ENCODE peak calls at places on chromosomes 16 and 17, in seven cellular contexts. One of them, this sample, is unnamed.

GRCh38 chr17:31857920-31858646 is 961 bp downstream of the COPRS start:
- DNase-seq in neural crest cell: no peak
- DNase-seq in GM10248: no peak
- DNase-seq in prostate gland: no peak
- DNase-seq in Calu3: no peak
- DNase-seq in HFFc6: no peak
- DNase-seq in OCI-LY7: no peak
- DNase-seq in this sample: no peak

GRCh38 chr17:30332057-30332542 is 1.8 kb downstream of the TMIGD1 start:
- DNase-seq in Calu3: no peak
- DNase-seq in OCI-LY7: peak; percentile 14
- DNase-seq in neural crest cell: no peak
- DNase-seq in GM10248: peak; percentile 24
- DNase-seq in prostate gland: no peak
- DNase-seq in HFFc6: peak; percentile 79
- DNase-seq in this sample: peak; percentile 61

GRCh38 chr17:78252111-78252634 is 20.7 kb downstream of the TMEM235 start:
- DNase-seq in OCI-LY7: peak; percentile 94
- DNase-seq in HFFc6: no peak
- DNase-seq in neural crest cell: no peak
- DNase-seq in GM10248: peak; percentile 59
- DNase-seq in Calu3: no peak
- DNase-seq in prostate gland: no peak
- DNase-seq in this sample: no peak

GRCh38 chr17:1123397-1124237 is 56.2 kb downstream of the ABR start:
- DNase-seq in GM10248: no peak
- DNase-seq in prostate gland: no peak
- DNase-seq in HFFc6: no peak
- DNase-seq in neural crest cell: no peak
- DNase-seq in OCI-LY7: peak; percentile 49
- DNase-seq in Calu3: no peak
- DNase-seq in this sample: no peak

GRCh38 chr17:68302066-68302564 is 10.8 kb downstream of the ARSG start:
- DNase-seq in neural crest cell: no peak
- DNase-seq in HFFc6: no peak
- DNase-seq in Calu3: no peak
- DNase-seq in OCI-LY7: no peak
- DNase-seq in GM10248: no peak
- DNase-seq in prostate gland: no peak
- DNase-seq in this sample: no peak

GRCh38 chr17:30113213-30113612 is 3.4 kb upstream of the NSRP1 start:
- DNase-seq in prostate gland: peak; percentile 19
- DNase-seq in HFFc6: peak; percentile 64
- DNase-seq in OCI-LY7: no peak
- DNase-seq in Calu3: peak; percentile 6
- DNase-seq in GM10248: no peak
- DNase-seq in neural crest cell: no peak
- DNase-seq in this sample: peak; percentile 50

GRCh38 chr17:63304704-63305261 is 141.3 kb downstream of the CYB561 start:
- DNase-seq in prostate gland: no peak
- DNase-seq in HFFc6: no peak
- DNase-seq in Calu3: no peak
- DNase-seq in neural crest cell: no peak
- DNase-seq in GM10248: no peak
- DNase-seq in OCI-LY7: no peak
- DNase-seq in this sample: no peak

GRCh38 chr17:20043034-20043433 is 33.9 kb downstream of the SPECC1 start:
- DNase-seq in GM10248: no peak
- DNase-seq in HFFc6: no peak
- DNase-seq in Calu3: no peak
- DNase-seq in prostate gland: no peak
- DNase-seq in OCI-LY7: no peak
- DNase-seq in neural crest cell: no peak
- DNase-seq in this sample: no peak

GRCh38 chr17:66524848-66525247 is 222.4 kb downstream of the PRKCA start:
- DNase-seq in neural crest cell: no peak
- DNase-seq in prostate gland: no peak
- DNase-seq in GM10248: no peak
- DNase-seq in HFFc6: no peak
- DNase-seq in Calu3: no peak
- DNase-seq in OCI-LY7: no peak
- DNase-seq in this sample: no peak

GRCh38 chr17:61412860-61413653 is 13.4 kb downstream of the TBX2 start:
- DNase-seq in prostate gland: no peak
- DNase-seq in OCI-LY7: no peak
- DNase-seq in GM10248: no peak
- DNase-seq in neural crest cell: no peak
- DNase-seq in HFFc6: no peak
- DNase-seq in Calu3: no peak
- DNase-seq in this sample: no peak

GRCh38 chr16:4767872-4768548 is 1.0 kb upstream of the ZNF500 start:
- DNase-seq in HFFc6: no peak
- DNase-seq in prostate gland: no peak
- DNase-seq in neural crest cell: no peak
- DNase-seq in GM10248: no peak
- DNase-seq in OCI-LY7: peak; percentile 41
- DNase-seq in Calu3: peak; percentile 52
- DNase-seq in this sample: peak; percentile 54

GRCh38 chr16:19113577-19114358 is at the start of gene ITPRIPL2:
- DNase-seq in neural crest cell: peak; percentile 58
- DNase-seq in Calu3: peak; percentile 86
- DNase-seq in OCI-LY7: no peak
- DNase-seq in HFFc6: peak; percentile 82
- DNase-seq in prostate gland: peak; percentile 85
- DNase-seq in GM10248: peak; percentile 66
- DNase-seq in this sample: peak; percentile 96

GRCh38 chr17:50447870-50448573 is 20.7 kb downstream of the CHAD start:
- DNase-seq in neural crest cell: no peak
- DNase-seq in OCI-LY7: no peak
- DNase-seq in Calu3: no peak
- DNase-seq in prostate gland: no peak
- DNase-seq in HFFc6: no peak
- DNase-seq in GM10248: no peak
- DNase-seq in this sample: no peak

GRCh38 chr16:54050281-54051210 is 236.0 kb downstream of the IRX3 start:
- DNase-seq in GM10248: no peak
- DNase-seq in neural crest cell: no peak
- DNase-seq in Calu3: no peak
- DNase-seq in prostate gland: no peak
- DNase-seq in HFFc6: no peak
- DNase-seq in OCI-LY7: no peak
- DNase-seq in this sample: peak; percentile 83

GRCh38 chr16:26365555-26365954 is 673.8 kb downstream of the HS3ST4 start:
- DNase-seq in prostate gland: no peak
- DNase-seq in neural crest cell: no peak
- DNase-seq in OCI-LY7: no peak
- DNase-seq in HFFc6: no peak
- DNase-seq in Calu3: no peak
- DNase-seq in GM10248: no peak
- DNase-seq in this sample: no peak

GRCh38 chr17:19244796-19245195 is 7.6 kb downstream of the EPN2 start:
- DNase-seq in prostate gland: no peak
- DNase-seq in Calu3: no peak
- DNase-seq in GM10248: no peak
- DNase-seq in OCI-LY7: peak; percentile 84
- DNase-seq in neural crest cell: no peak
- DNase-seq in HFFc6: no peak
- DNase-seq in this sample: no peak

DNA sequence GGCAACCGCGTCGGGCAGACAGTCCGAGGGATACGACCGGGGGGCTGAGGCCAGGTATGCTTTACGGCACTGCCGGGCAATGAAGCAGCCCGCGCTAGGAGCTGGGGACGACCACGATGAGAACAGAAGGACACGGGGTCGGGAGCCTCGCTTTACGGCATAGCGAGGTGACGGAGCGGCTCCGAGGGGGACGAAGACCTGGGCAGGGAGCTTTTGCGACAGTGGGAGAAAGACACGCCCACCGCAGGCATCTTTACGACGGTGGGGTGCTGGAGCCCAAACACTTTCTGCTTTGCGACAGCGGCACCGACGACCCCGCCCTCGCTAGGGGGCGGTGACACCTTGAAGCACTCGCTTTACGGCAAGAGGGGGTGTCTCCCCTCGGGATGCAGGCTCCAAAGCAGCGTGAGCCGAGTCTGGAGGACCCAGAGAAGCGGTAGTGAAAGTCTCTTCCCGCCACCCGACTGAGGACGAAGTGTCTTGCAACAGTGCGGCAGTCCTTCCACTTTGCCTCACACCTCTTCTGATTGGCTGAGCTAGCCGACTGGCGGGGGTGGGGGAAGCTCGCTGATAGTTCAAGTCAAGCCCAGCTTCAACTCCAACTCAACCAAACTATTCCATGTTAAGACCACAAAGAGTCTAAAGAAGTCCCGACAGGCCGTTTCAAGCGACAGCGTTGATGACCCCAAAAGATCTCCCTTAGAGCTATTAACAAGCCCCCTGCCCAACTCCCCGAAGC is 394 bp upstream of the NEURL4 start:
- DNase-seq in GM10248: peak; percentile 95
- DNase-seq in prostate gland: peak; percentile 96
- DNase-seq in neural crest cell: peak; percentile 95
- DNase-seq in OCI-LY7: peak; percentile 100
- DNase-seq in Calu3: peak; percentile 92
- DNase-seq in HFFc6: peak; percentile 99
- DNase-seq in this sample: peak; percentile 99
- TF ChIP-seq CTCF in GM10248: no peak
- TF ChIP-seq CTCF in prostate gland: no peak
- TF ChIP-seq CTCF in neural crest cell: peak; percentile 15
- TF ChIP-seq CTCF in OCI-LY7: no peak
- TF ChIP-seq CTCF in Calu3: no peak
- TF ChIP-seq CTCF in HFFc6: peak; percentile 58
- TF ChIP-seq CTCF in this sample: no peak

DNA sequence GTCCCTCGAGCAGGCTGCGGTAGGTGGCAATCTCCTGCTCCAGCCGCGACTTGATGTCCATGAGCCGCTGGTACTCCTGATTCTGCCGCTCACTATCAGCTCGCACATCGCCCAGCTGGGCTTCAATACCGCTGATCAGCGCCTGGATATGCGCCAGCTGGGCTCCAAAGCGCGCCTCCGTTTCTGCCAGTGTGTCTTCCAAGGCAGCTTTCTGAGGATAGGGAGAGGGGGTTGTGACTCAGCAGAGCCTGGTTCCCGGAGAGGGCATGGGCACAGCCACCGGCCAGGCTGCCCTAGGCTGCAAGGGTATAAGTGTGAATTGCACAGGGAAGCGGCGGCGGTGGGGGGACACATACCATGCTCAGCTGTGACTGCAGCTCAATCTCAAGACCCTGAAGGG is 4.3 kb downstream of the KRT19 start:
- DNase-seq in prostate gland: no peak
- DNase-seq in OCI-LY7: no peak
- DNase-seq in HFFc6: no peak
- DNase-seq in Calu3: peak; percentile 70
- DNase-seq in neural crest cell: no peak
- DNase-seq in GM10248: no peak
- DNase-seq in this sample: no peak
- TF ChIP-seq CTCF in prostate gland: no peak
- TF ChIP-seq CTCF in OCI-LY7: no peak
- TF ChIP-seq CTCF in HFFc6: no peak
- TF ChIP-seq CTCF in Calu3: no peak
- TF ChIP-seq CTCF in neural crest cell: no peak
- TF ChIP-seq CTCF in GM10248: no peak
- TF ChIP-seq CTCF in this sample: no peak

DNA sequence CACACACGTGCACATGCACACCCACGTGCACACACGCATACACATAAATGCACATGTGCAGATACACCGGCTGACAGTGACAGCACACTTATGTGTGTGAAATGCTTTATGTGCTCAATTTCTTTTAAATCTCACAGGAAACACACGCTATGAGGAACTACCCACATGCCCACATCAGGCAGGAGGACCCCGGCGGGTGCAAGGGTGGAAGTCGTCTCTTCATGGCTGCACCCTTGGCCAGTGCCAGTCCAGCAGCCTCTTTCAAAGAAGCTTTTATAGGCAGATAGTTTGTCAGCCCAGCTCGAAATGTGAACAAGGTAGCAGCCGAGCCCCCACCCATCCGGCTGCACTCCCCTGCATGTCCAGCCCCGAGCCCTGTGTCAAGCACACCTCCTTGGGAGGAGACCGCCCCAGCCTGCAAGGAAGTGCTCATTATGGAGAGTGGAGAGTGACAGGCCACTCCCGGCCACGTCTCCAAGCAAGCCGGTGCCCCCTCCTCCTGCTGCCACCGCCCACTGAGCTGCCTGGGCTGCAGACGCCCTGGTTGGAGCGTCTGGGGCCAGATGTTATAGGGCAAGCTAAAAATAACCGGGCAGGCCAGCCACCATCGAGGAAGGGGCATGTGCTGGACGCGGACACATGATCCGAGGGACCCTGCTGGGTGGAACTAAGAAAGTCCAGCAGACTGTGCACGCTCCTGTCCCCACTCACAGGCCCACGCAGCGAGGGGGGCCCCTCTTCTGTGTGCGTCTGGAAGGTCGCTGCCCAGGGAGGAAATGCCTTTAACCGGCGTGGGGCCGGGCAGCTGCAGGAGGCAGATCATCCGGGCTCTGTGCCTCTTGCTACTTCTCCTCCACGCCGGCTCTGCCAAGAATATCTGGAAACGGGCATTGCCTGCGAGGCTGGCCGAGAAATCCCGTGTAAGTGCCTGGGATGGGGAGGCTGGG is at the start of gene WFDC1:
- DNase-seq in neural crest cell: no peak
- DNase-seq in Calu3: peak; percentile 23
- DNase-seq in OCI-LY7: no peak
- DNase-seq in GM10248: no peak
- DNase-seq in HFFc6: no peak
- DNase-seq in prostate gland: no peak
- DNase-seq in this sample: no peak
- TF ChIP-seq CTCF in neural crest cell: no peak
- TF ChIP-seq CTCF in Calu3: no peak
- TF ChIP-seq CTCF in OCI-LY7: no peak
- TF ChIP-seq CTCF in GM10248: no peak
- TF ChIP-seq CTCF in HFFc6: no peak
- TF ChIP-seq CTCF in prostate gland: no peak
- TF ChIP-seq CTCF in this sample: no peak

GRCh38 chr16:88923926-88924833 is 52.8 kb downstream of the CBFA2T3 start:
- DNase-seq in neural crest cell: no peak
- DNase-seq in OCI-LY7: no peak
- DNase-seq in GM10248: no peak
- DNase-seq in HFFc6: no peak
- DNase-seq in Calu3: no peak
- DNase-seq in prostate gland: no peak
- DNase-seq in this sample: no peak
- TF ChIP-seq CTCF in neural crest cell: no peak
- TF ChIP-seq CTCF in OCI-LY7: no peak
- TF ChIP-seq CTCF in GM10248: no peak
- TF ChIP-seq CTCF in HFFc6: no peak
- TF ChIP-seq CTCF in Calu3: no peak
- TF ChIP-seq CTCF in prostate gland: no peak
- TF ChIP-seq CTCF in this sample: no peak

GRCh38 chr17:2749784-2750181 is 331 bp upstream of the CCDC92B start:
- DNase-seq in Calu3: peak; percentile 78
- DNase-seq in GM10248: peak; percentile 93
- DNase-seq in OCI-LY7: no peak
- DNase-seq in neural crest cell: peak; percentile 86
- DNase-seq in HFFc6: peak; percentile 34
- DNase-seq in prostate gland: peak; percentile 46
- DNase-seq in this sample: peak; percentile 70
- TF ChIP-seq CTCF in Calu3: no peak
- TF ChIP-seq CTCF in GM10248: no peak
- TF ChIP-seq CTCF in OCI-LY7: no peak
- TF ChIP-seq CTCF in neural crest cell: no peak
- TF ChIP-seq CTCF in HFFc6: no peak
- TF ChIP-seq CTCF in prostate gland: no peak
- TF ChIP-seq CTCF in this sample: no peak

This sample was measured in fibroblast of villous mesenchyme.